ENCODE peak calls at places on chromosomes 3 and 15, in eight cellular contexts. T is BJ, U is cardiac septum, Y is PC-9, O is skeletal muscle cell, N is head of caudate nucleus, D is COR-L47, K is ELF-1. R is an unnamed sample.

GRCh38 chr15:25790003-25790660 is 73.0 kb downstream of the ATP10A start:
- DNase-seq in N (no peak), O (peak; percentile 79), U (no peak), D (no peak), Y (no peak), T (peak; percentile 75), K (no peak), R (no peak)

GRCh38 chr3:193732391-193732790 is 139.4 kb downstream of the OPA1 start:
- DNase-seq in T (peak; percentile 9), N (no peak), O (peak; percentile 30), K (no peak), Y (peak; percentile 40), D (no peak), U (no peak), R (no peak)

GRCh38 chr3:40616420-40616819 is 91.7 kb downstream of the ZNF621 start:
- DNase-seq in U (no peak), K (no peak), Y (no peak), T (no peak), N (no peak), D (no peak), O (no peak), R (peak; percentile 50)

GRCh38 chr3:22898558-22898957 is 304.6 kb upstream of the UBE2E2 start:
- DNase-seq in U (no peak), O (no peak), K (no peak), T (no peak), N (no peak), Y (no peak), D (no peak), R (no peak)

GRCh38 chr3:179526989-179527391 is 35.7 kb upstream of the ACTL6A start:
- DNase-seq in O (peak; percentile 42), T (peak; percentile 4), D (peak; percentile 79), K (peak; percentile 74), U (peak; percentile 77), Y (no peak), N (no peak), R (peak; percentile 8)

GRCh38 chr15:29736745-29737023 is 85.6 kb downstream of the TJP1 start:
- DNase-seq in D (no peak), T (no peak), N (no peak), U (no peak), Y (peak; percentile 79), K (peak; percentile 39), O (no peak), R (no peak)

GRCh38 chr15:62950455-62950854 is 92.1 kb upstream of the TPM1 start:
- DNase-seq in O (no peak), N (no peak), U (no peak), D (no peak), K (no peak), Y (no peak), T (no peak), R (no peak)

GRCh38 chr15:101684384-101684783 is 32.2 kb upstream of the TM2D3 start:
- DNase-seq in K (peak; percentile 14), N (no peak), T (peak; percentile 85), U (no peak), O (no peak), D (no peak), Y (no peak), R (no peak)

GRCh38 chr3:171682743-171683142 is 127.5 kb downstream of the PLD1 start:
- DNase-seq in N (no peak), K (no peak), D (no peak), T (no peak), O (no peak), Y (no peak), U (no peak), R (no peak)

GRCh38 chr3:131896285-131896684 is 138.5 kb downstream of the CPNE4 start:
- DNase-seq in O (no peak), T (no peak), Y (peak; percentile 54), K (no peak), D (no peak), U (no peak), N (no peak), R (no peak)

GRCh38 chr15:38611228-38611627 is 46.6 kb upstream of the RASGRP1 start:
- DNase-seq in T (no peak), O (no peak), K (no peak), U (no peak), D (no peak), N (no peak), Y (no peak), R (no peak)

GRCh38 chr3:188266581-188267274 is 112.8 kb downstream of the LPP start:
- DNase-seq in T (peak; percentile 70), Y (no peak), D (no peak), N (no peak), U (no peak), O (peak; percentile 84), K (no peak), R (no peak)

GRCh38 chr3:106824856-106825255 is 552.4 kb upstream of the CCDC54 start:
- DNase-seq in Y (no peak), D (no peak), K (peak; percentile 76), T (no peak), O (no peak), N (no peak), U (no peak), R (no peak)